ENCODE peak calls at places on chromosomes 6 and 20, in nine cellular contexts. W, Y, N, J, I, F, G, Q and R are unnamed samples. For H3K36me3, the result is how much of the 10 kb centered on the place peaks cover.

GRCh38 chr6:117676577-117677218 is 1.4 kb downstream of the NUS1 start:
- DNase-seq in W (no peak), Y (peak), N (no peak), J (no peak), I (no peak), F (peak), G (no peak), Q (no peak), R (no peak)

GRCh38 chr6:133644548-133644947 is 244.4 kb upstream of the TCF21 start:
- DNase-seq in W (no peak), Y (no peak), N (no peak), J (peak), I (no peak), F (no peak), G (no peak), Q (no peak), R (no peak)

GRCh38 chr20:17995967-17996819 is 27.4 kb downstream of the MGME1 start:
- DNase-seq in W (peak), Y (peak), N (peak), J (peak), I (no peak), F (peak), G (peak), Q (peak), R (peak)

GRCh38 chr6:131023834-131024504 is 39.1 kb downstream of the EPB41L2 start:
- DNase-seq in W (peak), Y (peak), N (no peak), J (no peak), I (no peak), F (no peak), G (no peak), Q (no peak), R (peak)

GRCh38 chr20:57150559-57150958 is 115.9 kb downstream of the BMP7 start:
- DNase-seq in W (no peak), Y (no peak), N (no peak), J (no peak), I (no peak), F (no peak), G (no peak), Q (no peak), R (no peak)

GRCh38 chr20:46089076-46089337 is 755 bp downstream of the NCOA5 start:
- DNase-seq in W (no peak), Y (peak), N (no peak), J (no peak), I (no peak), F (peak), G (no peak), Q (no peak), R (peak)

GRCh38 chr6:7786206-7786605 is 60.3 kb downstream of the BMP6 start:
- DNase-seq in W (no peak), Y (peak), N (no peak), J (no peak), I (no peak), F (no peak), G (no peak), Q (no peak), R (no peak)

GRCh38 chr6:143673638-143674037 is 4.1 kb upstream of the PHACTR2 start:
- DNase-seq in W (peak), Y (peak), N (no peak), J (peak), I (no peak), F (peak), G (peak), Q (no peak), R (peak)

GRCh38 chr20:53708129-53708968 is 114.7 kb upstream of the ZNF217 start:
- DNase-seq in W (no peak), Y (peak), N (no peak), J (no peak), I (no peak), F (peak), G (no peak), Q (no peak), R (no peak)

GRCh38 chr20:60050193-60050960 is 92.2 kb downstream of the CDH26 start:
- DNase-seq in W (peak), Y (no peak), N (peak), J (no peak), I (no peak), F (no peak), G (peak), Q (no peak), R (peak)

GRCh38 chr20:25309395-25310267 is 61.7 kb downstream of the PYGB start:
- DNase-seq in W (peak), Y (peak), N (peak), J (no peak), I (no peak), F (no peak), G (no peak), Q (no peak), R (peak)

GRCh38 chr6:14784596-14785360 is 461.1 kb upstream of the JARID2 start:
- DNase-seq in W (no peak), Y (no peak), N (no peak), J (no peak), I (no peak), F (peak), G (peak), Q (no peak), R (peak)

GRCh38 chr20:8875586-8875985 is 193.3 kb upstream of the PLCB4 start:
- DNase-seq in W (no peak), Y (peak), N (no peak), J (no peak), I (no peak), F (no peak), G (no peak), Q (no peak), R (no peak)

GRCh38 chr6:16337280-16337975 is 99.0 kb downstream of the GMPR start:
- DNase-seq in W (no peak), Y (peak), N (peak), J (no peak), I (peak), F (no peak), G (no peak), Q (peak), R (no peak)

GRCh38 chr6:1313755-1314503 is 2.0 kb downstream of the FOXQ1 start:
- DNase-seq in W (peak), Y (peak), N (peak), J (no peak), I (no peak), F (peak), G (peak), Q (no peak), R (peak)

GRCh38 chr6:36851149-36851614 is 11.9 kb upstream of the CPNE5 start:
- DNase-seq in W (peak), Y (peak), N (peak), J (peak), I (no peak), F (peak), G (peak), Q (peak), R (peak)

DNA sequence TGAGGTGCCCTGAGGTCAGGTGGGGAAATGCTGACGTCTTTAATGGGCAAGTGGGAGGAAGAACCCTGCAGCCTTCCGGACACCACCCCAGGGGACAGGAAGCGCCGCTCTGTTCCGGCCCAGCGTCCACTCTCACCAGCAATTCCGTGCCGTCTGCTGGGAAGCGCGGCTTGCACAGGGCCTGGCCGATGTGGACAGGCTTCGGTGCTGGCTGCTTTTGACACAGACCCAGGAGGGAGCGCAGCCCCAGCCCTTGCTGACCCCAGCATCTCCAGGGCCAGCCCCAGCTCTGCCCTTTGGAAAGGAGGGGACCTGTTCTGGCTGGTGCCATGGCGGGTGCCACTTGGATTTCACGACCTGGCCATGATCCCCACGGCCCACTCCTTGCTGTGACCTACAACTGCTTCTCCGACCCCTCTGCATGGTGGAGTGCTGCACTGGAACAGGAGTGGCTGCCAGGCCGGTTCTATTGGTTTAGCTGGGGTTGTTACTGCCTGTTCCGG is 123.2 kb downstream of the DLL1 start:
- DNase-seq in W (no peak), Y (no peak), N (no peak), J (no peak), I (peak), F (no peak), G (no peak), Q (peak), R (no peak)
- H3K4me3 ChIP-seq in W (no peak), Y (no peak), N (no peak), J (no peak), I (peak), F (no peak), G (no peak), Q (peak), R (no peak)

GRCh38 chr20:62349537-62350097 is 17.5 kb downstream of the LAMA5 start:
- DNase-seq in W (no peak), Y (peak), N (no peak), J (no peak), I (no peak), F (no peak), G (no peak), Q (no peak), R (no peak)

GRCh38 chr20:62352402-62353288 is 14.5 kb downstream of the LAMA5 start:
- DNase-seq in W (peak), Y (no peak), N (peak), J (peak), I (peak), F (no peak), G (no peak), Q (peak), R (peak)

GRCh38 chr20:62350098-62350628 is 16.9 kb downstream of the LAMA5 start:
- DNase-seq in W (peak), Y (no peak), N (no peak), J (no peak), I (peak), F (no peak), G (no peak), Q (no peak), R (peak)

GRCh38 chr20:62351469-62352401 is 15.4 kb downstream of the LAMA5 start:
- DNase-seq in W (no peak), Y (no peak), N (no peak), J (no peak), I (no peak), F (no peak), G (no peak), Q (no peak), R (no peak)

DNA sequence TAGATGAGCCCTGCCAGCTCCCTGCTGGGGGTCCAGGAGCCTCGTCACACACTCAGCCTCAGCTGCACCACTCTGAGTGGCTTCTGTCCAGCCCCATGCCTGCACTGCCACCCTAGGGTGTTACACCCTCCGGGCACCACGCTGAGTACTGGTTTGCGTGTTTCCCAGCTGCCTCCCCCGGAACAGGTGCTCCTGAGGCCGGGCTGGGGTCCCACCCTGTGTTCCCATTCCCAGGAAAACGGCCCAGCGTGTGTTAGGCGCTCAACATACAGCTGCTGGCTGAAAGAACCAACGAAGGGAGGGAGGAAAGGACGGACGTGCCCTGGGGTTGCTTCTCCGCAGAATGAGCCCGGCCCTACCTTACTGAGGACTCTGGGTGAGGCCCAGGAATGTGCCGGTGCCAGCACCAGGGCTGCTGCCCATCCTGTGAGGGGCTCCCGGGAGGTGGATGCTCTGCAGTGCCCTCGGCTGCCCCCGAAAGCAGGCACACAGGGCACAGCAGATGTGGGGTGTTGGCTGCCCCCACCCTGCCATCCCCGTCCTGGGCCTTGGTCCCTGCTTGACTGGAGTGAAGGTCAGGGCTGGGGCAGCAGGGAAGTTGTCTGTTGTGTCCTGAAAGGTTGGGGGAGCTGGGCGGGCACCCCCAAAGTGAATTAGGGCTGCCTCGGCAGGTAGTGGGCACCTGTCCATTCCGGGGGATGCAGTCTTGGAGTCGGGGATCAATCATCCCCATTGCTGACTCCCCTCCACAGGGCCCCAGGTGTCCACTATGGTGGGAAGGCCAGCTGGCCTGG is 16.3 kb downstream of the LAMA5 start:
- DNase-seq in W (peak), Y (no peak), N (no peak), J (no peak), I (no peak), F (no peak), G (no peak), Q (no peak), R (no peak)
- H3K36me3 ChIP-seq in W (under half), Y (under half), N (under half), J (under half), I (under half), F (under half), G (under half), Q (under half), R (under half)

DNA sequence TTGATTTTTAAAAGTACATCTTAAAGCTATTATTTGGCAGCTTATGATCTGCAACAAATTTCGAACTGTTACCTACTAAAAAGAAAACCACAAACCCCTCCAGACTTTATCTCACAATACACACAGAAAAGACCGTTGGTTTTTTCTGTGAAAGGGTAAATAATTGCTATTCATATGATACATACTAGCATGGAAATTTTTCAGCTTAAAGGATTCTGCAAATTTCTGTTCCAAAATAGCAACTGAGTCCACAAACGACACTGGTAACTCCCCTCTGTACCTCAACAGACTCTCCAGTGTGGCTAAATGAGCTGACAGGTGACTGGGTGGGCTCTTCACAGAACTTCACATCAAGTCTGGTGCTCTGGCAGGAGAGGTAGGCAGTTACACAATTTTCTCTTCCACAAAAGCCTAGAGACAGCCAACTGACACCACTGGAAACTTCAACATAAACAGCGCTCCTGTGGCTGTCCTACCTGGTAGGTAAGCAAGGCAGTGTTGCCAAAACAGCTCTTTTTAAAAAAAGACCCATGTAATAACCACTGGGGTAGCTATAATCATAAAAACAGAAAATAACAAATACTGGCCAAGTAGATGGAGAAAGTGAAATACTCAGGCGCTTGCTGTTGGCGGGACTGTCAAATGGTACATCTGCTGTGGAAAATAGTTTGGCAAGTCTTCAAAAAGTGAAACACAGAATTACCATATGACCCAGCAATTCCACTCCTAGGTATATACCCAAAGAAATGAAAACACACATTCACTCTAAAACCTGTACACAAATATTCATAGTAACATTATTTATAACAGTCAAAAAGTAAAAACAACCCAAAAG is 37.8 kb downstream of the ELOVL5 start:
- DNase-seq in W (no peak), Y (no peak), N (no peak), J (no peak), I (no peak), F (no peak), G (no peak), Q (no peak), R (no peak)
- H3K4me3 ChIP-seq in W (no peak), Y (no peak), N (no peak), J (no peak), I (no peak), F (no peak), G (no peak), Q (no peak), R (no peak)

DNA sequence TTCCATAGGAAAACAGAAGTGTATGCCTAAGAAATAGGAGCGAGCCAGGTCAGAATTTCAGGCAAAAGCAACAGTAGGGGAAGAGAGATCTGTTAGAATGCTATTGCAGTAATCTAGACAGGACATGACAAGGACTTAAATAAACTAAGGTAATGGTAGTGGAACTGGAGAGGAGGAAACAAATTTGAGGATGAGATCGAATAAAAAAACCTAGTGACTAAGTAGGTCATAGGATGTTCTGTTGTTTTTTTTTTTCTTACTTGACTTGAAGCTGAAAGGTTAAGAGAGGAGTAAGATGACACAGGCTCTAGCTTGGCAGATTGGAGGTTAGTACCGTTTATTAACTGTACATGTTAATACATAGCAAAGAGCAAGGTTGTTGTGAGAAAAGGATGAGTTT is 28.6 kb downstream of the ORC3 start:
- DNase-seq in W (no peak), Y (no peak), N (no peak), J (no peak), I (no peak), F (no peak), G (no peak), Q (no peak), R (no peak)
- H3K36me3 ChIP-seq in W (under half), Y (under half), N (under half), J (under half), I (under half), F (under half), G (under half), Q (under half), R (under half)

GRCh38 chr6:75750925-75751324 is 1.9 kb downstream of the MYO6 start:
- DNase-seq in W (no peak), Y (no peak), N (no peak), J (no peak), I (no peak), F (no peak), G (no peak), Q (no peak), R (no peak)
- H3K4me3 ChIP-seq in W (peak), Y (no peak), N (no peak), J (no peak), I (no peak), F (no peak), G (no peak), Q (no peak), R (no peak)

DNA sequence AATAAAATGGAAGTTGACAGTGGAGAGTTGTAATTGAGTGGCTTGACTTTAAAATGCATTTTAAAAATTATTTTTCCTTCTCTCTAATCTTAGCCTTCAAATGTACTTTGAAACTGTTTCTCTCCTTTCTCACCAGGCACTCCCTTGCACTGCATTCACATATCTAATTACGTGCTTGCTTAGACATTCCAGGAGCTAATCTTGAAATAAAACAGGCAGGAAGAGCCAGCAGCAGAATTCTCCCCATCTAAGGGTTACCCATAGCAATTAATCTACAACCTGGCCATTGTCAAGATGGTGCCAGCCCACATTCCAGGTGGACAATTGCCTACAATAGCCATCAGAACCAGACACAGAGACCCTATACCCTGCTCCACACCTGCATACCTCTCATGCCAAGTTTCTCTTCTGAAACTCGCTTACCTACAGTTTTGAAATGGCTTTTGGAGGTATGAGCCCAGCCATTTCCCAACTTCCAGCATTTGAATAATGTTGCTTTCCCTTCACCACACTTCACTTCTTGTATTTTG is 167.6 kb upstream of the GJE1 start:
- DNase-seq in W (no peak), Y (no peak), N (no peak), J (no peak), I (no peak), F (no peak), G (no peak), Q (no peak), R (no peak)
- H3K36me3 ChIP-seq in W (under half), Y (under half), N (under half), J (under half), I (under half), F (under half), G (under half), Q (under half), R (under half)